ENCODE peak calls at places on chromosomes 13 and 19, in five cellular contexts. V, H, Y, I and K are unnamed samples.

GRCh38 chr13:114309806-114310410 is 4.4 kb upstream of the CHAMP1 start:
- DNase-seq in V (no peak), H (no peak), Y (no peak), I (no peak), K (no peak)

GRCh38 chr13:82571653-82572052 is 1310.6 kb downstream of the SLITRK1 start:
- DNase-seq in V (no peak), H (no peak), Y (no peak), I (no peak), K (no peak)

GRCh38 chr13:20301391-20302071 is 69.4 kb upstream of the GJB6 start:
- DNase-seq in V (peak; percentile 15), H (no peak), Y (peak; percentile 16), I (no peak), K (no peak)

GRCh38 chr13:39385621-39386231 is 217.3 kb downstream of the LHFPL6 start:
- DNase-seq in V (no peak), H (no peak), Y (no peak), I (no peak), K (no peak)

GRCh38 chr19:30545752-30546151 is 173.6 kb downstream of the ZNF536 start:
- DNase-seq in V (no peak), H (no peak), Y (no peak), I (no peak), K (no peak)

GRCh38 chr13:82439159-82439904 is 1442.9 kb downstream of the SLITRK1 start:
- DNase-seq in V (no peak), H (no peak), Y (no peak), I (no peak), K (no peak)

GRCh38 chr19:19445911-19446361 is 40.5 kb downstream of the GATAD2A start:
- DNase-seq in V (no peak), H (no peak), Y (peak; percentile 57), I (no peak), K (no peak)

GRCh38 chr19:45115809-45116615 is 23.0 kb downstream of the PPP1R37 start:
- DNase-seq in V (no peak), H (no peak), Y (no peak), I (no peak), K (no peak)

GRCh38 chr13:22061371-22061805 is 390.5 kb downstream of the FGF9 start:
- DNase-seq in V (no peak), H (no peak), Y (no peak), I (no peak), K (no peak)

GRCh38 chr13:93922063-93922462 is 557.4 kb downstream of the DCT start:
- DNase-seq in V (no peak), H (no peak), Y (no peak), I (no peak), K (no peak)

GRCh38 chr19:41753936-41754529 is 1.3 kb upstream of the CEACAM6 start:
- DNase-seq in V (no peak), H (peak; percentile 34), Y (peak; percentile 41), I (no peak), K (no peak)

GRCh38 chr19:1610579-1610978 is 5.3 kb upstream of the UQCR11 start:
- DNase-seq in V (no peak), H (no peak), Y (no peak), I (no peak), K (no peak)

GRCh38 chr19:5904302-5905071 is at the start of gene VMAC:
- DNase-seq in V (peak; percentile 100), H (peak; percentile 100), Y (peak; percentile 100), I (peak; percentile 100), K (peak; percentile 100)

GRCh38 chr19:1690570-1691307 is 38.3 kb upstream of the TCF3 start:
- DNase-seq in V (no peak), H (no peak), Y (peak; percentile 43), I (no peak), K (no peak)

GRCh38 chr13:106595623-106596022 is 27.7 kb upstream of the ARGLU1 start:
- DNase-seq in V (peak; percentile 51), H (no peak), Y (no peak), I (no peak), K (peak; percentile 34)

GRCh38 chr13:59543418-59543817 is 620.3 kb downstream of the DIAPH3 start:
- DNase-seq in V (no peak), H (no peak), Y (no peak), I (no peak), K (no peak)

GRCh38 chr13:50127726-50128291 is 112.6 kb downstream of the KCNRG start:
- DNase-seq in V (no peak), H (no peak), Y (no peak), I (no peak), K (no peak)

GRCh38 chr19:48292798-48293197 is 22.9 kb downstream of the ZNF114 start:
- DNase-seq in V (no peak), H (no peak), Y (peak; percentile 97), I (no peak), K (no peak)

GRCh38 chr19:34481861-34482379 is 362 bp downstream of the WTIP start:
- DNase-seq in V (peak; percentile 50), H (no peak), Y (peak; percentile 87), I (peak; percentile 68), K (no peak)

GRCh38 chr13:77827350-77827749 is 91.3 kb downstream of the EDNRB start:
- DNase-seq in V (peak; percentile 18), H (no peak), Y (no peak), I (no peak), K (no peak)

GRCh38 chr19:4389064-4389375 is 11.3 kb downstream of the SH3GL1 start:
- DNase-seq in V (no peak), H (no peak), Y (no peak), I (no peak), K (no peak)

GRCh38 chr19:57290970-57291369 is 10.7 kb downstream of the ZNF460 start:
- DNase-seq in V (no peak), H (no peak), Y (no peak), I (no peak), K (no peak)

GRCh38 chr13:113776231-113777125 is 17.5 kb downstream of the TMEM255B start:
- DNase-seq in V (no peak), H (no peak), Y (no peak), I (no peak), K (no peak)

GRCh38 chr19:17090501-17091074 is 15.0 kb downstream of the MYO9B start:
- DNase-seq in V (no peak), H (no peak), Y (peak; percentile 29), I (no peak), K (no peak)

GRCh38 chr19:7326105-7326877 is 22.4 kb upstream of the ARHGEF18 start:
- DNase-seq in V (no peak), H (no peak), Y (peak; percentile 35), I (no peak), K (no peak)

GRCh38 chr13:102328909-102329308 is 72.9 kb downstream of the FGF14 start:
- DNase-seq in V (no peak), H (no peak), Y (no peak), I (no peak), K (no peak)

DNA sequence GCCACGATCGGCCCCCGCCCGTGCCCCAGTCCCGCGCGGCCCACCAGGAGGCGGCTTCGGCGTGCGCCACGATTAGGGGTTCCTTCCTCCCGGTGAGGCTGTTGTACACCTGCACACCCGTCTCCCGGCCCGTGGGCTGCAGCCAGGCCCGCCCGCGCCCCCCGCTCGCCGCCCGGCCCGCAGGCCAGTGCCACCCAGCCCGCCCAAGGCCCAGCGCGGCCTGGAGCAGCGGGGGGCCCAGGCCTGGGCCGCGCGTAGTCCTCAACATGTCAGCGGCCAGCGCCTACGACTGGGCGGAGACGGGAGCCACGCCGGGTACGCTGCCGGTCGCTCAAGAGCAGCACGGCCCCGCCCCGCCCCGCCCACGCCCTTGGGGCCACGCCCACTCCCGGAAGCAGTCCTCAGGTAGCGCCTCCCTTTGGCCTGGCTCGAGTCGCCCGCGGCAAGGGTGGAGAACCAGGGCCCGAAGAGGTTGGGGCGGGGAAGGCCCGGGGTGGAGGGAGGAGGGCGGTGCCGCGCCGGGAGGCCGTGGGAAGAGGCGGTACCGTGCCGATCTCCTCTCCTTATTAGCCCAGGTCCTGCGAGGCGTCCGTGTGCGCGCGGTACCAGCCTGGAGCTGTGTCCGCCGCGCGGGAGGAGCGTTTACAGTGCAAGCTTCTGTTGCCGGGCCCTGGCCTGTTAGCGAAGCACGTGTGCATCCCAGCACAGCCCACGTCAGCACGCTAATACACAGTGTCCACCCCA is at the start of gene CARS2:
- DNase-seq in V (peak; percentile 97), H (peak; percentile 97), Y (peak; percentile 97), I (peak; percentile 98), K (peak; percentile 96)
- H3K4me1 ChIP-seq in V (peaks cover 47% of the 10 kb centered on the region), H (peaks cover 9% of the 10 kb centered on the region), Y (peaks cover 17% of the 10 kb centered on the region), I (no peaks in the 10 kb centered on the region), K (peaks cover 10% of the 10 kb centered on the region)

GRCh38 chr19:13086341-13086740 is 16.3 kb downstream of the LYL1 start:
- DNase-seq in V (no peak), H (no peak), Y (no peak), I (peak; percentile 54), K (no peak)

GRCh38 chr19:13089139-13089856 is 13.4 kb downstream of the LYL1 start:
- DNase-seq in V (no peak), H (no peak), Y (peak; percentile 69), I (peak; percentile 68), K (peak; percentile 37)

GRCh38 chr19:13087295-13087694 is 15.4 kb downstream of the LYL1 start:
- DNase-seq in V (no peak), H (no peak), Y (no peak), I (peak; percentile 62), K (no peak)

GRCh38 chr19:13089857-13090507 is 12.7 kb downstream of the LYL1 start:
- DNase-seq in V (no peak), H (no peak), Y (no peak), I (peak; percentile 63), K (peak; percentile 37)

GRCh38 chr19:13087795-13088537 is 14.7 kb downstream of the LYL1 start:
- DNase-seq in V (no peak), H (no peak), Y (no peak), I (peak; percentile 64), K (no peak)
- H3K4me1 ChIP-seq in V (peaks cover 71% of the 10 kb centered on the region), H (no peaks in the 10 kb centered on the region), Y (peaks cover 21% of the 10 kb centered on the region), I (peaks cover 42% of the 10 kb centered on the region), K (peaks cover 28% of the 10 kb centered on the region)

GRCh38 chr13:30736921-30737320 is 1.6 kb downstream of the ALOX5AP start:
- DNase-seq in V (no peak), H (no peak), Y (no peak), I (no peak), K (no peak)

GRCh38 chr13:30737511-30738342 is 2.4 kb downstream of the ALOX5AP start:
- DNase-seq in V (no peak), H (no peak), Y (no peak), I (no peak), K (no peak)

GRCh38 chr13:30738526-30738925 is 3.2 kb downstream of the ALOX5AP start:
- DNase-seq in V (no peak), H (no peak), Y (no peak), I (no peak), K (no peak)

GRCh38 chr13:30739646-30740642 is 4.6 kb downstream of the ALOX5AP start:
- DNase-seq in V (no peak), H (no peak), Y (peak; percentile 86), I (no peak), K (no peak)

GRCh38 chr13:30738946-30739528 is 3.7 kb downstream of the ALOX5AP start:
- DNase-seq in V (no peak), H (no peak), Y (no peak), I (no peak), K (no peak)
- H3K4me1 ChIP-seq in V (peaks cover 13% of the 10 kb centered on the region), H (no peaks in the 10 kb centered on the region), Y (peaks cover 39% of the 10 kb centered on the region), I (no peaks in the 10 kb centered on the region), K (peaks cover 8% of the 10 kb centered on the region)

DNA sequence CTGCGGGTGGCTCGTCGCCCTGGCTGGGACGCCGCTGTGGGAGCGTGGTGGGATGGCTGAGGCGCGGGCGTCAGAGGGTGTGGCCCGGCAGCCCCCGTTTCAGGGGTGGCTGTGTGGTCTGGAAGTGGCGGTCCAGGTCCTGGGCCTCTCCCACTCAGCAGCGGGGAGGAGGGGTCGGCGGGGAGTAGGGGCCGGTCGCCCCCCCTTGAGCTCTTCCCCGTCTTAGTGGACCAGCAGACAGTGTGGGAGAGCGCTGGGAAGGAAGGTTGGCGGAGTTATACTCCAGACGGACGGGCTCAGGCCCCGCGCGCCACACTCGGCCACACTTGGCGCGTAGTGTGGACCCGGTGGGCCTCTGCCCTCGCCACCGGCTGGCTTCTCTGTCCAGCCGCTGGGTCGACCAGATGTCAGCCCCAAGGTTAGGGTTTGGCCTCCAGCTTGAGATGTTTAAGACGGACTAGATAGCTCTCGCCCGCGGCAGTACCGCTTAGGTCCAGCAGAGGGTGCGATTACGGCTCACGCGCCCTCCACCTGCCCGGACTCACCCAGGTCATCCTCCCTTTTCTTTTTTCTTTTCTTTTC is 21.7 kb upstream of the ZNF429 start:
- DNase-seq in V (peak; percentile 67), H (peak; percentile 25), Y (peak; percentile 8), I (peak; percentile 69), K (peak; percentile 38)
- H3K4me1 ChIP-seq in V (no peaks in the 10 kb centered on the region), H (no peaks in the 10 kb centered on the region), Y (no peaks in the 10 kb centered on the region), I (no peaks in the 10 kb centered on the region), K (peaks cover 1% of the 10 kb centered on the region)